ENCODE peak calls at places on chromosome 20, in seven cellular contexts. V is H9, T is trophoblast cell, F is thoracic aorta, U is IMR-90, G is Panc1, L is tibial artery. P is an unnamed sample.
A peak's percentile ranks its signal among the peaks of the same experiment; 100 is the strongest.

GRCh38 chr20:64173116-64173515 is 8.9 kb downstream of the MYT1 start:
- DNase-seq in V (no peak), T (no peak), F (no peak), U (no peak), G (no peak), L (no peak), P (no peak)

GRCh38 chr20:59526242-59527225 is 77.8 kb upstream of the PHACTR3 start:
- DNase-seq in V (peak; percentile 43), T (no peak), F (no peak), U (no peak), G (no peak), L (no peak), P (no peak)

GRCh38 chr20:57350086-57350710 is 857 bp upstream of the RAE1 start:
- DNase-seq in V (no peak), T (peak; percentile 20), F (no peak), U (peak; percentile 23), G (no peak), L (no peak), P (no peak)

GRCh38 chr20:20732641-20733040 is 20.2 kb upstream of the RALGAPA2 start:
- DNase-seq in V (no peak), T (no peak), F (no peak), U (no peak), G (no peak), L (no peak), P (no peak)

GRCh38 chr20:57508381-57508780 is 16.6 kb downstream of the CTCFL start:
- DNase-seq in V (no peak), T (no peak), F (no peak), U (no peak), G (no peak), L (no peak), P (no peak)

GRCh38 chr20:14055127-14055742 is 59.9 kb downstream of the MACROD2 start:
- DNase-seq in V (no peak), T (peak; percentile 30), F (no peak), U (peak; percentile 61), G (peak; percentile 51), L (no peak), P (no peak)

GRCh38 chr20:38337561-38338140 is 8.6 kb upstream of the LBP start:
- DNase-seq in V (peak; percentile 93), T (peak; percentile 46), F (no peak), U (no peak), G (no peak), L (no peak), P (no peak)

GRCh38 chr20:41360831-41361756 is 5.5 kb downstream of the EMILIN3 start:
- DNase-seq in V (peak; percentile 24), T (no peak), F (no peak), U (no peak), G (no peak), L (no peak), P (no peak)

GRCh38 chr20:34567885-34568865 is 9.7 kb downstream of the MAP1LC3A start:
- DNase-seq in V (no peak), T (no peak), F (no peak), U (no peak), G (no peak), L (peak; percentile 31), P (no peak)

GRCh38 chr20:48750941-48751620 is 76.7 kb downstream of the PREX1 start:
- DNase-seq in V (peak; percentile 94), T (no peak), F (no peak), U (no peak), G (no peak), L (no peak), P (no peak)

GRCh38 chr20:40279390-40279789 is 409.6 kb downstream of the MAFB start:
- DNase-seq in V (no peak), T (peak; percentile 59), F (no peak), U (peak; percentile 45), G (no peak), L (peak; percentile 72), P (peak; percentile 48)

GRCh38 chr20:41358717-41359116 is 7.9 kb downstream of the EMILIN3 start:
- DNase-seq in V (peak; percentile 24), T (no peak), F (no peak), U (no peak), G (no peak), L (no peak), P (no peak)

GRCh38 chr20:33569290-33570094 is 79.6 kb downstream of the CBFA2T2 start:
- DNase-seq in V (no peak), T (no peak), F (no peak), U (no peak), G (no peak), L (no peak), P (peak; percentile 70)

GRCh38 chr20:19783966-19784401 is 25.9 kb downstream of the RIN2 start:
- DNase-seq in V (no peak), T (peak; percentile 70), F (no peak), U (peak; percentile 82), G (no peak), L (no peak), P (peak; percentile 65)

GRCh38 chr20:32190608-32191415 is 16.7 kb downstream of the PLAGL2 start:
- DNase-seq in V (peak; percentile 56), T (no peak), F (no peak), U (no peak), G (no peak), L (peak; percentile 19), P (no peak)

GRCh38 chr20:11101243-11101642 is 427.4 kb upstream of the JAG1 start:
- DNase-seq in V (no peak), T (no peak), F (no peak), U (peak; percentile 67), G (no peak), L (no peak), P (no peak)

GRCh38 chr20:53574259-53574789 is 19.3 kb downstream of the ZNF217 start:
- DNase-seq in V (no peak), T (no peak), F (no peak), U (no peak), G (no peak), L (no peak), P (no peak)

GRCh38 chr20:53559816-53560215 is 33.8 kb downstream of the ZNF217 start:
- DNase-seq in V (no peak), T (no peak), F (no peak), U (peak; percentile 58), G (no peak), L (no peak), P (no peak)

GRCh38 chr20:59051666-59052065 is 9.1 kb upstream of the PRELID3B start:
- DNase-seq in V (no peak), T (no peak), F (no peak), U (no peak), G (no peak), L (no peak), P (no peak)

GRCh38 chr20:63937596-63937995 is 18.6 kb downstream of the UCKL1 start:
- DNase-seq in V (no peak), T (no peak), F (no peak), U (no peak), G (no peak), L (no peak), P (no peak)

GRCh38 chr20:6919792-6920468 is 152.4 kb downstream of the BMP2 start:
- DNase-seq in V (no peak), T (no peak), F (no peak), U (no peak), G (no peak), L (no peak), P (no peak)

GRCh38 chr20:61044499-61044898 is 207.6 kb upstream of the CDH4 start:
- DNase-seq in V (peak; percentile 43), T (no peak), F (no peak), U (no peak), G (no peak), L (peak; percentile 19), P (no peak)

GRCh38 chr20:43925786-43926185 is 11.1 kb downstream of the TOX2 start:
- DNase-seq in V (no peak), T (no peak), F (no peak), U (peak; percentile 58), G (no peak), L (no peak), P (no peak)

GRCh38 chr20:47359533-47360206 is 3.2 kb upstream of the ZMYND8 start:
- DNase-seq in V (no peak), T (no peak), F (no peak), U (no peak), G (no peak), L (no peak), P (no peak)
- H3K4me1 ChIP-seq in V (peaks cover 36% of the 10 kb centered on the region), T (peaks cover 50% of the 10 kb centered on the region), F (peaks cover 63% of the 10 kb centered on the region), U (peaks cover 51% of the 10 kb centered on the region), G (peaks cover 82% of the 10 kb centered on the region), L (peaks cover 83% of the 10 kb centered on the region), P (peaks cover 41% of the 10 kb centered on the region)

GRCh38 chr20:15811951-15812350 is 761.3 kb downstream of the KIF16B start:
- DNase-seq in V (no peak), T (no peak), F (no peak), U (no peak), G (no peak), L (no peak), P (no peak)

GRCh38 chr20:15812696-15813095 is 760.6 kb downstream of the KIF16B start:
- DNase-seq in V (no peak), T (no peak), F (no peak), U (no peak), G (no peak), L (no peak), P (no peak)

GRCh38 chr20:15817351-15817750 is 755.9 kb downstream of the KIF16B start:
- DNase-seq in V (no peak), T (no peak), F (no peak), U (no peak), G (no peak), L (no peak), P (no peak)

GRCh38 chr20:15814360-15814759 is 758.9 kb downstream of the KIF16B start:
- DNase-seq in V (no peak), T (no peak), F (no peak), U (no peak), G (no peak), L (no peak), P (no peak)

DNA sequence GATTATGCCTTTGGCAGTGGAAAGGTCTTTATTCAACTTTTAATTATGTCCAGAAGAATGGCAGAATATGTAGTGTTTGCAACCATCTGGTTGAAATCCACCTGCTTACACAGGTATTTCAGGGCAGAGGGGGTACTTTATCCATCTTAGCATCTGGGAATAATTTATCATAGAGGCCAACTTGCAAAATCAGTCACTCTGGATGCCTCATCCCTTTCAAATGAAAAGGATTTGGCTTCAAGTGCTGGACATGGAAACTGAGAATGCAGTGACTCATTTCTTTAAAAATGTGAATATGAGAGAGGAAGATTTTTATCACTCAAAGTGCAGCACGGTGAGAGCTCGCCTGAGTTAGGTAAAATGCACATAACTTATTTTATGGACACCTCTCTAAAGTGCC is 758.3 kb downstream of the KIF16B start:
- DNase-seq in V (no peak), T (peak; percentile 38), F (no peak), U (no peak), G (no peak), L (no peak), P (peak; percentile 75)
- H3K4me1 ChIP-seq in V (peaks cover 3% of the 10 kb centered on the region), T (no peaks in the 10 kb centered on the region), F (no peaks in the 10 kb centered on the region), U (no peaks in the 10 kb centered on the region), G (no peaks in the 10 kb centered on the region), L (no peaks in the 10 kb centered on the region), P (peaks cover 16% of the 10 kb centered on the region)

DNA sequence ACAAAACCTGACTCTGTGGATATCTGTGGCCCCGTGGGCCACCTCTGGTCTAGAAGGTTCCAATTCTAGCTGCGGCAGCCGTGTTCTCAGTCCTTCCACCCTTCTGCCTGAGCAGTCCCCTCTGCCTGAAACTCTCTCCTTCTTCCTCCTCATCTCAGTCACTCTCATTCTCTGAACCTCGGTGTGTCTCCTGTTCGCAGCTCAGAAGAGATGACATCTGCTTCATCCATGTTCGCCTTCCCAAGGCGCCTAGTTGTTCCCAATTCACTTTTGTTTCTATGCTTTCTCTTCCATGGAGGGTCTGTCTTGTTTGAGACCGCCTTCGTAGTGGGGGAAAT is 95.5 kb downstream of the CEBPB start:
- DNase-seq in V (no peak), T (no peak), F (no peak), U (no peak), G (no peak), L (no peak), P (no peak)
- H3K4me1 ChIP-seq in V (no peaks in the 10 kb centered on the region), T (peaks cover 13% of the 10 kb centered on the region), F (peaks cover 28% of the 10 kb centered on the region), U (peaks cover 37% of the 10 kb centered on the region), G (peaks cover 37% of the 10 kb centered on the region), L (peaks cover 45% of the 10 kb centered on the region), P (peaks cover 8% of the 10 kb centered on the region)

GRCh38 chr20:62051166-62051900 is 14.3 kb downstream of the TAF4 start:
- DNase-seq in V (no peak), T (no peak), F (no peak), U (no peak), G (no peak), L (no peak), P (no peak)
- H3K4me1 ChIP-seq in V (no peaks in the 10 kb centered on the region), T (peaks cover 2% of the 10 kb centered on the region), F (no peaks in the 10 kb centered on the region), U (no peaks in the 10 kb centered on the region), G (no peaks in the 10 kb centered on the region), L (peaks cover 4% of the 10 kb centered on the region), P (no peaks in the 10 kb centered on the region)